ENCODE peak calls at places on chromosomes 3 and 15, in seven cellular contexts. H is RPMI8226; O is A549; N is neural crest cell; I is HepG2; E is ELR; B is stimulated activated CD4-positive, alpha-beta T cell treated with anti-CD3 and anti-CD28 coated beads, Interleukin-4, amount 100 ng/mL, for 24 hours. R is an unnamed sample.
A peak's percentile ranks its signal among the peaks of the same experiment; 100 is the strongest.

GRCh38 chr3:14507345-14507741 is 32.8 kb downstream of the GRIP2 start:
- DNase-seq in N (no peak), E (no peak), B (no peak), O (peak; percentile 27), H (peak; percentile 15), I (no peak), R (no peak)

GRCh38 chr3:141402476-141403171 is 34.3 kb downstream of the ZBTB38 start:
- DNase-seq in N (peak; percentile 47), I (peak; percentile 33), H (peak; percentile 81), B (peak; percentile 48), E (peak; percentile 87), O (peak; percentile 74), R (no peak)

GRCh38 chr3:150761831-150762661 is 923 bp downstream of the SIAH2 start:
- DNase-seq in H (peak; percentile 67), E (peak; percentile 80), I (peak; percentile 36), O (peak; percentile 65), N (peak; percentile 14), B (peak; percentile 48), R (no peak)

GRCh38 chr15:97947465-97948262 is 12.8 kb upstream of the ARRDC4 start:
- DNase-seq in H (no peak), E (peak; percentile 37), I (no peak), N (no peak), O (no peak), B (no peak), R (no peak)

GRCh38 chr3:154486949-154487348 is 57.0 kb upstream of the GPR149 start:
- DNase-seq in E (no peak), B (no peak), O (no peak), H (no peak), I (no peak), N (no peak), R (no peak)

GRCh38 chr3:185658504-185658912 is 72.4 kb downstream of the SENP2 start:
- DNase-seq in N (no peak), H (no peak), O (peak; percentile 43), E (peak; percentile 98), I (peak; percentile 14), B (no peak), R (no peak)

GRCh38 chr15:51336011-51336410 is 2.4 kb downstream of the CYP19A1 start:
- DNase-seq in I (no peak), H (no peak), N (no peak), B (no peak), E (peak; percentile 22), O (no peak), R (no peak)

GRCh38 chr3:16316396-16316795 is 51.4 kb downstream of the OXNAD1 start:
- DNase-seq in N (no peak), E (no peak), B (no peak), H (no peak), I (no peak), O (no peak), R (no peak)

GRCh38 chr3:17195192-17195611 is 310.4 kb downstream of the PLCL2 start:
- DNase-seq in H (peak; percentile 44), B (peak; percentile 11), I (no peak), N (no peak), O (no peak), E (no peak), R (no peak)

GRCh38 chr3:72997421-72997961 is 880 bp downstream of the PPP4R2 start:
- DNase-seq in E (peak; percentile 74), N (peak; percentile 18), O (peak; percentile 72), I (peak; percentile 70), H (peak; percentile 62), B (peak; percentile 51), R (peak; percentile 4)

GRCh38 chr3:169227911-169228310 is 435.6 kb downstream of the MECOM start:
- DNase-seq in N (no peak), B (no peak), E (no peak), O (no peak), H (peak; percentile 50), I (no peak), R (no peak)

GRCh38 chr3:13427662-13428603 is 7.8 kb upstream of the NUP210 start:
- DNase-seq in I (no peak), O (no peak), H (peak; percentile 73), N (no peak), E (no peak), B (no peak), R (no peak)

GRCh38 chr3:8618950-8619349 is 25.6 kb downstream of the SSUH2 start:
- DNase-seq in B (no peak), E (no peak), N (no peak), H (no peak), I (no peak), O (no peak), R (no peak)

GRCh38 chr3:54988302-54989022 is 60.6 kb upstream of the LRTM1 start:
- DNase-seq in N (no peak), E (peak; percentile 37), O (no peak), B (no peak), I (no peak), H (no peak), R (no peak)

R was measured in NCI-H1930.